ENCODE peak calls at places on chromosome 9, in seven cellular contexts. P is choroid plexus epithelial cell; S is breast epithelium; R is CD8-positive, alpha-beta T cell; Q is stomach; F is Calu3; A is fibroblast of pulmonary artery. N is an unnamed sample.

GRCh38 chr9:92395617-92396016 is 8.8 kb downstream of the OGN start:
- DNase-seq in S (no peak), F (no peak), P (no peak), R (no peak), Q (no peak), A (no peak), N (no peak)

GRCh38 chr9:76766126-76766525 is 1.9 kb downstream of the PCA3 start:
- DNase-seq in Q (no peak), F (no peak), P (no peak), S (no peak), A (no peak), R (no peak), N (no peak)

GRCh38 chr9:4192450-4192849 is 107.4 kb downstream of the GLIS3 start:
- DNase-seq in P (no peak), F (no peak), S (no peak), A (no peak), Q (no peak), R (no peak), N (no peak)

GRCh38 chr9:93048706-93049448 is 9.6 kb upstream of the SUSD3 start:
- DNase-seq in P (no peak), F (no peak), S (no peak), A (no peak), Q (no peak), R (no peak), N (no peak)

GRCh38 chr9:5336683-5337082 is 3.0 kb downstream of the RLN1 start:
- DNase-seq in R (no peak), S (no peak), Q (no peak), P (no peak), A (no peak), F (no peak), N (no peak)

GRCh38 chr9:81411961-81412360 is 277.4 kb downstream of the TLE1 start:
- DNase-seq in S (no peak), R (no peak), Q (no peak), F (no peak), A (no peak), P (no peak), N (no peak)

GRCh38 chr9:129505270-129505881 is 115.5 kb downstream of the C9orf50 start:
- DNase-seq in R (no peak), Q (no peak), A (no peak), F (no peak), P (no peak), S (no peak), N (no peak)

GRCh38 chr9:114282926-114283325 is 40.0 kb upstream of the ORM1 start:
- DNase-seq in P (peak; percentile 75), Q (no peak), A (peak; percentile 68), F (no peak), S (no peak), R (no peak), N (no peak)

GRCh38 chr9:77679088-77679487 is 31.0 kb upstream of the GNA14 start:
- DNase-seq in A (peak; percentile 81), P (no peak), S (no peak), R (no peak), Q (no peak), F (no peak), N (no peak)

GRCh38 chr9:27108981-27109541 is at the start of gene TEK:
- DNase-seq in A (peak; percentile 53), P (peak; percentile 47), R (no peak), Q (no peak), F (no peak), S (no peak), N (peak; percentile 52)

GRCh38 chr9:118170032-118170955 is 466.1 kb downstream of the TLR4 start:
- DNase-seq in R (no peak), Q (no peak), S (no peak), F (peak; percentile 16), A (peak; percentile 24), P (peak; percentile 61), N (peak; percentile 52)

GRCh38 chr9:131887680-131888079 is 147.8 kb upstream of the RAPGEF1 start:
- DNase-seq in Q (no peak), F (no peak), S (no peak), A (no peak), P (no peak), R (no peak), N (no peak)

GRCh38 chr9:36911037-36911436 is 123.0 kb downstream of the PAX5 start:
- DNase-seq in R (no peak), A (no peak), F (no peak), S (no peak), P (no peak), Q (no peak), N (no peak)
- TF ChIP-seq CTCF in R (no peak), A (no peak), F (no peak), S (no peak), P (peak; percentile 6), Q (no peak), N (no peak)

DNA sequence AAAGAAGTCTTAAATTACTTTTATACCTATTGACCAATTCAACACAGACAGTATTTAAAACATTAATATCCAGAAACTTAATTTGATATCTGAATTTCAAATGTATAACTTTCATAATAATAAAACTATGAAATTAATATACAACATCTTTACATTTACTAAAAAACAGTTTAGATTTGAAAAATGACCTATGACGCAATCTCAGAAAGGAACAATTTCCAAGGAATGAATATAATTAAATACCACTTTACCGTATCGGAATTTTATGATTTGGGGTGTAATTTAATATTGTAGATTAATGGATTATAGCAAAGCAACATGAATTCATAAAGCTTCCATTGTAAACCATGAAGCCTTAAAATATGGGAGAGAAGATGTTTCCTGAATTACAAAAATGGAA is 321.5 kb upstream of the TRPM3 start:
- DNase-seq in F (no peak), R (no peak), P (no peak), A (no peak), S (no peak), Q (no peak), N (no peak)
- TF ChIP-seq CTCF in F (no peak), R (no peak), P (no peak), A (no peak), S (no peak), Q (no peak), N (no peak)

DNA sequence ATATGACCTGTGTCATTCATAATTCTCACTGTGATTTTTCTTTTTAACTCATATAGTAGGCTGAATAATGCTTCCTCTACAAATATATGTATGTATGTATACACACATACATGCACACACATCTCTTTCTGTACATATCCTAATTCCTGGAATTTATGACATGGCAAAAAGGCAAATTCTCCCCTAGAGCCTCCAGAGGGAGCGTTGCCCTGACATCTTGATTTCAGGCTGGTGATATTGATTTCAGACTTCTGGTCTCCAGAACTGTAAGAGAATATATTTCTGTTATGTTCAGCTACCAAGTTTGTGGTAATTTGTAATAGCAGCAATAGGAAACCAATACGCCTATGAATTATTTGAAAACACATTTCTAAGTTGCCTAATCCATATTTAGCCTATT is 166.6 kb upstream of the GAS1 start:
- DNase-seq in F (no peak), Q (no peak), A (no peak), P (no peak), S (no peak), R (no peak), N (no peak)
- TF ChIP-seq CTCF in F (no peak), Q (no peak), A (no peak), P (peak; percentile 37), S (no peak), R (no peak), N (no peak)

GRCh38 chr9:133437753-133438531 is 15.8 kb downstream of the ADAMTS13 start:
- DNase-seq in S (no peak), R (no peak), A (no peak), Q (no peak), P (no peak), F (no peak), N (no peak)
- TF ChIP-seq CTCF in S (no peak), R (no peak), A (no peak), Q (no peak), P (peak; percentile 51), F (no peak), N (no peak)

GRCh38 chr9:98411981-98412561 is 156.6 kb upstream of the TBC1D2 start:
- DNase-seq in A (no peak), S (no peak), Q (no peak), F (no peak), P (no peak), R (no peak), N (no peak)

GRCh38 chr9:98418578-98419259 is 163.3 kb upstream of the TBC1D2 start:
- DNase-seq in Q (no peak), A (no peak), P (no peak), F (no peak), R (no peak), S (no peak), N (no peak)

GRCh38 chr9:98419260-98419603 is 163.8 kb upstream of the TBC1D2 start:
- DNase-seq in F (no peak), A (no peak), R (no peak), S (no peak), P (no peak), Q (no peak), N (no peak)

GRCh38 chr9:98416294-98416693 is 160.8 kb upstream of the TBC1D2 start:
- DNase-seq in S (no peak), P (no peak), Q (no peak), A (no peak), R (no peak), F (no peak), N (no peak)

DNA sequence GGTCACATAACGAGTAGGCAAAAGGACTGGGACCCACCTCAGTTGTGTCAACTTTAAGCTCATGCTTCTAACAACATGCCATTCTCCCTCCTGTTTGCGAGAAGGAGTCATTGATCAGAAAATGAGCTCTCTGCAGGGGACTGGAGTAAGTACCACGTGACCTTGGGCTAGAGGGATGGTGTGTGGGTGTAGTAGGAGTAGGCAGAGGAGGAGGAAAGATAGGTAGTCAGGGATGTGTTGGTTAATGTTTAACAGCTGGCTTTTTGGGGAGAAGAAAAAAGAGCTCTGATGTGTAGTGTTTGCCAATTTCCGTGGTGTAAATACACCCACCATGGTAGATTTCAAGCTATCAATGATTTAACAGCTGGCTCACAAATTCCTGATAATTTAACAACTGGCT is 160.3 kb upstream of the TBC1D2 start:
- DNase-seq in Q (no peak), A (no peak), F (no peak), R (no peak), S (no peak), P (no peak), N (no peak)
- TF ChIP-seq CTCF in Q (no peak), A (no peak), F (no peak), R (no peak), S (no peak), P (no peak), N (no peak)

GRCh38 chr9:19769213-19769612 is 19.6 kb downstream of the SLC24A2 start:
- DNase-seq in P (no peak), A (no peak), R (no peak), S (no peak), F (peak; percentile 1), Q (no peak), N (no peak)
- TF ChIP-seq CTCF in P (no peak), A (no peak), R (no peak), S (no peak), F (no peak), Q (no peak), N (no peak)

N was measured in endothelial cell.